ENCODE peak calls at places on chromosome 13, in six cellular contexts. G is H1, Y is IMR-90, U is neuronal stem cell, H is H9, P is trophoblast cell. L is an unnamed sample.

GRCh38 chr13:91579320-91579719 is 180.9 kb downstream of the GPC5 start:
- DNase-seq in P (no peak), Y (no peak), H (no peak), G (no peak), U (no peak), L (no peak)

GRCh38 chr13:91647361-91647970 is 249.0 kb downstream of the GPC5 start:
- DNase-seq in U (peak), P (peak), Y (peak), G (peak), H (peak), L (no peak)

GRCh38 chr13:107977175-107977574 is 238.2 kb downstream of the LIG4 start:
- DNase-seq in P (no peak), U (no peak), G (no peak), Y (no peak), H (no peak), L (no peak)

GRCh38 chr13:64078025-64078424 is 2662.4 kb upstream of the PCDH20 start:
- DNase-seq in Y (no peak), H (no peak), U (no peak), P (no peak), G (no peak), L (no peak)

GRCh38 chr13:26075498-26075897 is 23.7 kb upstream of the SHISA2 start:
- DNase-seq in H (no peak), Y (no peak), G (no peak), U (no peak), P (no peak), L (no peak)

GRCh38 chr13:73952683-73953082 is 181.5 kb downstream of the KLF12 start:
- DNase-seq in P (peak), Y (peak), G (no peak), U (no peak), H (no peak), L (peak)

GRCh38 chr13:27556109-27556508 is 64.2 kb downstream of the LNX2 start:
- DNase-seq in P (no peak), G (no peak), U (no peak), H (no peak), Y (peak), L (no peak)

GRCh38 chr13:95201814-95202521 is 99.3 kb downstream of the ABCC4 start:
- DNase-seq in U (no peak), G (no peak), H (no peak), Y (peak), P (peak), L (peak)

GRCh38 chr13:47650221-47650620 is 350.9 kb downstream of the SUCLA2 start:
- DNase-seq in G (no peak), H (no peak), Y (no peak), U (no peak), P (no peak), L (peak)

GRCh38 chr13:88031980-88032562 is 360.9 kb downstream of the SLITRK5 start:
- DNase-seq in H (no peak), G (no peak), Y (peak), P (no peak), U (no peak), L (peak)

GRCh38 chr13:60329221-60329983 is 67.6 kb upstream of the TDRD3 start:
- DNase-seq in G (peak), U (peak), Y (peak), P (peak), H (peak), L (peak)

GRCh38 chr13:20570540-20570939 is 3.6 kb downstream of the IFT88 start:
- DNase-seq in G (no peak), H (no peak), U (no peak), P (peak), Y (peak), L (peak)

GRCh38 chr13:71864094-71864980 is 2.7 kb downstream of the DACH1 start:
- DNase-seq in G (peak), Y (no peak), P (no peak), U (no peak), H (peak), L (peak)

GRCh38 chr13:41548870-41549269 is 91.5 kb downstream of the RGCC start:
- DNase-seq in G (no peak), H (no peak), Y (no peak), U (no peak), P (peak), L (no peak)

GRCh38 chr13:76894401-76895110 is 8.4 kb upstream of the KCTD12 start:
- DNase-seq in G (no peak), H (no peak), Y (no peak), U (no peak), P (peak), L (no peak)

GRCh38 chr13:97879646-97880297 is 73.7 kb upstream of the IPO5 start:
- DNase-seq in P (peak), H (no peak), U (no peak), Y (peak), G (no peak), L (peak)

GRCh38 chr13:30504081-30504480 is 38.3 kb upstream of the HMGB1 start:
- DNase-seq in P (peak), U (no peak), Y (peak), H (no peak), G (no peak), L (no peak)

GRCh38 chr13:33018886-33019285 is 2.7 kb downstream of the KL start:
- DNase-seq in G (no peak), Y (no peak), P (no peak), U (no peak), H (no peak), L (no peak)

GRCh38 chr13:80086304-80086721 is 254.6 kb downstream of the SPRY2 start:
- DNase-seq in U (no peak), P (no peak), H (no peak), Y (peak), G (no peak), L (no peak)

GRCh38 chr13:42852102-42852501 is 70.7 kb downstream of the FAM216B start:
- DNase-seq in U (no peak), H (no peak), Y (no peak), P (no peak), G (no peak), L (no peak)

GRCh38 chr13:107254392-107254791 is 686.5 kb upstream of the ARGLU1 start:
- DNase-seq in P (no peak), G (no peak), Y (no peak), H (no peak), U (no peak), L (no peak)

GRCh38 chr13:40981361-40981760 is 37.8 kb downstream of the ELF1 start:
- DNase-seq in H (no peak), G (no peak), U (no peak), Y (no peak), P (peak), L (peak)

GRCh38 chr13:78197231-78197630 is 278.6 kb upstream of the EDNRB start:
- DNase-seq in U (no peak), Y (peak), P (peak), G (no peak), H (no peak), L (no peak)

GRCh38 chr13:34207872-34208271 is 389.9 kb downstream of the RFC3 start:
- DNase-seq in P (no peak), H (no peak), U (no peak), G (no peak), Y (peak), L (peak)

GRCh38 chr13:94950303-94950702 is 238.0 kb upstream of the SOX21 start:
- DNase-seq in P (peak), U (no peak), Y (no peak), H (no peak), G (no peak), L (peak)

DNA sequence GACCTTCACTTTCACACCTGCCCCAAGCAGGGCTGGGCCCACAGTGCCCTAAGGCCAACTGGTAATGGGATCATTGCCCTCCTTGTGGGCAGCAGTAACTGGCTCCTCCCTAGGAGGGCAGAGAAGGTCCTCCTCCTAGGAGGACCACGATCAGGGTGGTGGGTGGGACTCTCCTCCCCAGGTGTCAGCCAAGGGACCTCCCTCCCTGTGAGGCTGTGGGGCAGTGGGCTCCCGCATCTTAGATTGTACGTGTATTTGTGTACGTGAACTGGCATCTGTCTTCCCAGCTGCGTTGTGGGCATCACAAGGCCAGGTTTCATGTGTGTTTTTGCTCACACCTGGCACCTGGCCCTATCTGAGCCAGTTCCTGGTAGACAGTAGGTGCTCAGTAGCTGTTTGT is 111.8 kb downstream of the SOX1 start:
- DNase-seq in P (no peak), H (no peak), Y (no peak), U (no peak), G (no peak), L (no peak)
- H4K91ac ChIP-seq in P (no peak), H (no peak), Y (no peak), U (no peak), G (no peak), L (no peak)

GRCh38 chr13:100266026-100266425 is 177.1 kb downstream of the PCCA start:
- DNase-seq in P (no peak), Y (no peak), G (no peak), U (no peak), H (no peak), L (no peak)
- H3K4ac ChIP-seq in P (no peak), Y (no peak), G (no peak), U (no peak), H (no peak), L (no peak)

GRCh38 chr13:105616313-105617075 is 919.0 kb downstream of the EFNB2 start:
- DNase-seq in H (no peak), U (no peak), Y (peak), G (no peak), P (no peak), L (no peak)
- H4K91ac ChIP-seq in H (no peak), U (no peak), Y (no peak), G (no peak), P (no peak), L (no peak)

GRCh38 chr13:114282143-114282685 is 813 bp downstream of the UPF3A start:
- DNase-seq in P (peak), H (peak), Y (peak), G (peak), U (peak), L (peak)

GRCh38 chr13:114279146-114279545 is 2.3 kb upstream of the UPF3A start:
- DNase-seq in Y (no peak), P (no peak), G (no peak), H (no peak), U (no peak), L (no peak)

GRCh38 chr13:114283581-114283980 is 2.2 kb downstream of the UPF3A start:
- DNase-seq in H (no peak), G (no peak), Y (peak), U (no peak), P (no peak), L (peak)

GRCh38 chr13:114279770-114280169 is 1.6 kb upstream of the UPF3A start:
- DNase-seq in U (no peak), G (no peak), P (no peak), H (no peak), Y (no peak), L (peak)

GRCh38 chr13:114281351-114282142 is at the start of gene UPF3A:
- DNase-seq in H (peak), Y (peak), U (peak), G (peak), P (peak), L (peak)
- H3K4ac ChIP-seq in H (no peak), Y (peak), U (no peak), G (peak), P (peak), L (peak)

DNA sequence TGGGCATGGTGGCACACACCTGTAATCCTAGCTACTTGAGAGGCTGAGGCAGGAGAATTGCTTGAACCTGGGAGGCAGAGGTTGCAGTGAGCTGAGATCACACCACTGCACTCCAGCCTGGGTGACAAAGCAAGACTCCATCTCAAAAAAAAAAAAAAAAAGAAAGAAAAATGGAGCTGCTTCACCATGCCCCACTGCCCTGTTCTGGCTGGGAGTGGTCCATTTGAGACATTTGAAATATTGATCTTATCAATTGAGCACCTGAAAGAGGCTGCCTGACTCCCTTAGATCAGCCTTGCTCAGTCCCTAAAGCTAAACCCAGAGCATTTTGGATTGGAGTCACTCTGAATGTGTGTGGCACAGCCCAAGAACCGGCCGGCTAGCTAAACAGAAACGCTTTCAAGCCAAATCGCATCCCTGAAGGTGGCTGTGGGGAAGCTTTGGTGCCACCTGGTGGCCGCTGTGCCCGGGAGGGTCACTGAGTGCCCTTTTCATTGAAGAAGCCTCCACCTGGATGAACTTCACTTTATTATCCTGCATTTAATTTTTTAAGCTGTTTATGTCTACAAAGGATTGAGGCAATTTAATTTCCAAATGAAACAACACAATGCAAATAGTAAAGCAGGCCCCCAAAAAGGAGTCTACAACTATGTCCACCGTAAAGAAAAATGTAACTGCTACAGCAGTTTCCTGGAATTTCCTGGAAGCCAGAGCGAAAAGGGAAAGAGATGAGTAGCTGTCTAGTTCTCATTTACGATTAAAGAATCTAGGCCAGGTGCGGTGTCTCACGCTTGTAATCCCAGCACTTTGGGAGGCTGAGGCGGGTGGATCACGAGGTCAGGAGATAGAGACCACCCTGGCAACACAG is 53.1 kb upstream of the SERPINE3 start:
- DNase-seq in H (peak), Y (peak), P (peak), U (peak), G (peak), L (peak)
- H4K91ac ChIP-seq in H (no peak), Y (no peak), P (no peak), U (no peak), G (no peak), L (no peak)

DNA sequence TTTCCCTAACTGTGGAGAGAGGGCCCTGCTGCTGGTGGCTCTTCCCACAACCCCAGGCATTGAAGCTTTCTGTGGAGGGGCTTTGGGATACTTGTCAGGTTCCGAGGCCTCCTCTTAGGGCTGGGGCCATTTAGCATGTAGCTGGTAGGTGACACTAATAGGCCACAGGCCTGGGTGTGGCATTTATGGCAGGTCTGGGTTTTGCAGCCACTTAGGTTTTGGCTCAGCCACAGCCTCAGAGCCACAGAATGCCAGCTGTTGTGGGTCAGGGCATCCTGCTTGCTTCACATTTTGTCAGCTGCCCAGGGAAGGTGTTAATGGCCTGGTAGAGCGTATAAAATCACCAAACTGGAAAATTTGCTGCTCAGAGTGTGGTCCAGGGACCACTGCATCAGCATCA is 15.7 kb downstream of the FAM124A start:
- DNase-seq in G (no peak), U (no peak), H (peak), P (no peak), Y (no peak), L (no peak)
- H3K4ac ChIP-seq in G (no peak), U (no peak), H (no peak), P (no peak), Y (no peak), L (no peak)

L was measured in mesenchymal stem cell.